ENCODE peak calls at places on chromosome 19, in four cellular contexts. One of them, this sample, is unnamed.

GRCh38 chr19:17803264-17803896 is 8.4 kb downstream of the B3GNT3 start:
- DNase-seq in heart right ventricle: peak
- DNase-seq in NCI-H1694 treated with DMSO at 0.1 percent for 48 hours: no peak
- DNase-seq in RKO: no peak
- DNase-seq in this sample: no peak

GRCh38 chr19:40416918-40417713 is 3.9 kb upstream of the PRX start:
- DNase-seq in RKO: no peak
- DNase-seq in heart right ventricle: peak
- DNase-seq in NCI-H1694 treated with DMSO at 0.1 percent for 48 hours: no peak
- DNase-seq in this sample: no peak

GRCh38 chr19:39182174-39182505 is 14.6 kb upstream of the NCCRP1 start:
- DNase-seq in heart right ventricle: no peak
- DNase-seq in NCI-H1694 treated with DMSO at 0.1 percent for 48 hours: no peak
- DNase-seq in RKO: no peak
- DNase-seq in this sample: no peak

GRCh38 chr19:46218160-46218559 is 11.4 kb upstream of the IGFL1 start:
- DNase-seq in RKO: peak
- DNase-seq in heart right ventricle: no peak
- DNase-seq in NCI-H1694 treated with DMSO at 0.1 percent for 48 hours: no peak
- DNase-seq in this sample: no peak

GRCh38 chr19:36436531-36436930 is 18.1 kb upstream of the ZFP82 start:
- DNase-seq in heart right ventricle: no peak
- DNase-seq in NCI-H1694 treated with DMSO at 0.1 percent for 48 hours: no peak
- DNase-seq in RKO: peak
- DNase-seq in this sample: no peak

GRCh38 chr19:27793128-27793643 is 1419.8 kb downstream of the UQCRFS1 start:
- DNase-seq in NCI-H1694 treated with DMSO at 0.1 percent for 48 hours: peak
- DNase-seq in heart right ventricle: peak
- DNase-seq in RKO: peak
- DNase-seq in this sample: no peak

GRCh38 chr19:48646912-48647216 is 877 bp upstream of the CA11 start:
- DNase-seq in heart right ventricle: no peak
- DNase-seq in NCI-H1694 treated with DMSO at 0.1 percent for 48 hours: peak
- DNase-seq in RKO: no peak
- DNase-seq in this sample: no peak

GRCh38 chr19:6343462-6343861 is 10.1 kb upstream of the ACER1 start:
- DNase-seq in NCI-H1694 treated with DMSO at 0.1 percent for 48 hours: no peak
- DNase-seq in heart right ventricle: no peak
- DNase-seq in RKO: peak
- DNase-seq in this sample: no peak

GRCh38 chr19:6271251-6271650 is 8.5 kb downstream of the MLLT1 start:
- DNase-seq in NCI-H1694 treated with DMSO at 0.1 percent for 48 hours: no peak
- DNase-seq in heart right ventricle: no peak
- DNase-seq in RKO: no peak
- DNase-seq in this sample: no peak

GRCh38 chr19:50803633-50804419 is 13.6 kb downstream of the ACP4 start:
- DNase-seq in NCI-H1694 treated with DMSO at 0.1 percent for 48 hours: peak
- DNase-seq in heart right ventricle: peak
- DNase-seq in RKO: no peak
- DNase-seq in this sample: no peak

GRCh38 chr19:30036154-30037129 is 94.4 kb downstream of the URI1 start:
- DNase-seq in heart right ventricle: no peak
- DNase-seq in NCI-H1694 treated with DMSO at 0.1 percent for 48 hours: no peak
- DNase-seq in RKO: no peak
- DNase-seq in this sample: no peak

GRCh38 chr19:49559928-49560327 is 20.4 kb downstream of the NOSIP start:
- DNase-seq in NCI-H1694 treated with DMSO at 0.1 percent for 48 hours: no peak
- DNase-seq in heart right ventricle: peak
- DNase-seq in RKO: no peak
- DNase-seq in this sample: no peak

GRCh38 chr19:4379383-4380253 is 20.7 kb downstream of the SH3GL1 start:
- DNase-seq in heart right ventricle: no peak
- DNase-seq in NCI-H1694 treated with DMSO at 0.1 percent for 48 hours: no peak
- DNase-seq in RKO: no peak
- DNase-seq in this sample: no peak